ENCODE peak calls at places on chromosomes 2 and 18, in four cellular contexts. One of them, this sample, is unnamed.

GRCh38 chr18:35051978-35052377 is 10.8 kb downstream of the MAPRE2 start:
- DNase-seq in effector CD8-positive, alpha-beta T cell: no peak
- DNase-seq in aorta: no peak
- DNase-seq in myocyte: no peak
- DNase-seq in this sample: no peak

GRCh38 chr18:64037812-64038414 is 68.0 kb downstream of the SERPINB8 start:
- DNase-seq in effector CD8-positive, alpha-beta T cell: no peak
- DNase-seq in aorta: no peak
- DNase-seq in myocyte: peak; percentile 43
- DNase-seq in this sample: no peak

GRCh38 chr2:174247474-174248186 is 702 bp downstream of the OLA1 start:
- DNase-seq in myocyte: peak; percentile 76
- DNase-seq in effector CD8-positive, alpha-beta T cell: no peak
- DNase-seq in aorta: no peak
- DNase-seq in this sample: no peak

GRCh38 chr2:185857676-185858075 is 119.1 kb downstream of the FSIP2 start:
- DNase-seq in myocyte: peak; percentile 5
- DNase-seq in effector CD8-positive, alpha-beta T cell: no peak
- DNase-seq in aorta: no peak
- DNase-seq in this sample: no peak

GRCh38 chr2:3597567-3597966 is 2.7 kb downstream of the COLEC11 start:
- DNase-seq in aorta: peak; percentile 17
- DNase-seq in effector CD8-positive, alpha-beta T cell: no peak
- DNase-seq in myocyte: no peak
- DNase-seq in this sample: no peak

GRCh38 chr18:76490701-76491171 is 4.3 kb downstream of the ZNF516 start:
- DNase-seq in effector CD8-positive, alpha-beta T cell: peak; percentile 59
- DNase-seq in myocyte: peak; percentile 18
- DNase-seq in aorta: peak; percentile 82
- DNase-seq in this sample: peak; percentile 77

GRCh38 chr2:188599140-188599539 is 307.5 kb downstream of the GULP1 start:
- DNase-seq in effector CD8-positive, alpha-beta T cell: no peak
- DNase-seq in myocyte: no peak
- DNase-seq in aorta: no peak
- DNase-seq in this sample: no peak

GRCh38 chr18:830315-830901 is 18.4 kb upstream of the YES1 start:
- DNase-seq in effector CD8-positive, alpha-beta T cell: peak; percentile 23
- DNase-seq in myocyte: peak; percentile 53
- DNase-seq in aorta: no peak
- DNase-seq in this sample: no peak

GRCh38 chr2:84486436-84487115 is 27.5 kb upstream of the SUCLG1 start:
- DNase-seq in myocyte: peak; percentile 23
- DNase-seq in effector CD8-positive, alpha-beta T cell: no peak
- DNase-seq in aorta: no peak
- DNase-seq in this sample: no peak

This sample was measured in sciatic nerve.